ENCODE peak calls at places on chromosomes 5 and 9, in eight cellular contexts. G is breast epithelium, B is H1, V is RWPE2, S is ovary, E is A549, X is heart right ventricle, A is IMR-90. Q is an unnamed sample.
A peak's percentile ranks its signal among the peaks of the same experiment; 100 is the strongest.

GRCh38 chr9:32665101-32665500 is 29.6 kb upstream of the TAF1L start:
- DNase-seq in G (no peak), B (no peak), V (peak; percentile 65), S (no peak), E (no peak), X (no peak), A (peak; percentile 42), Q (no peak)

GRCh38 chr5:5105531-5105930 is 34.6 kb upstream of the ADAMTS16 start:
- DNase-seq in G (no peak), B (no peak), V (no peak), S (no peak), E (no peak), X (no peak), A (no peak), Q (no peak)

GRCh38 chr5:123717139-123717538 is 205.2 kb downstream of the CSNK1G3 start:
- DNase-seq in G (no peak), B (no peak), V (no peak), S (no peak), E (no peak), X (no peak), A (peak; percentile 85), Q (no peak)

GRCh38 chr9:76654575-76654974 is 109.7 kb upstream of the PCA3 start:
- DNase-seq in G (no peak), B (no peak), V (no peak), S (no peak), E (no peak), X (no peak), A (peak; percentile 97), Q (no peak)

GRCh38 chr5:57394421-57395210 is 88.0 kb downstream of the ACTBL2 start:
- DNase-seq in G (no peak), B (no peak), V (no peak), S (no peak), E (no peak), X (no peak), A (no peak), Q (no peak)

GRCh38 chr5:165242701-165243100 is 1737.3 kb downstream of the MAT2B start:
- DNase-seq in G (no peak), B (no peak), V (no peak), S (no peak), E (no peak), X (no peak), A (no peak), Q (no peak)

GRCh38 chr5:154107729-154108128 is 69.0 kb downstream of the MFAP3 start:
- DNase-seq in G (no peak), B (peak; percentile 15), V (no peak), S (no peak), E (no peak), X (no peak), A (no peak), Q (peak; percentile 34)

GRCh38 chr9:126160067-126160853 is 166.4 kb upstream of the MVB12B start:
- DNase-seq in G (no peak), B (no peak), V (no peak), S (no peak), E (no peak), X (no peak), A (no peak), Q (no peak)

GRCh38 chr9:136902259-136902821 is 16.0 kb downstream of the TRAF2 start:
- DNase-seq in G (peak; percentile 77), B (no peak), V (peak; percentile 66), S (no peak), E (peak; percentile 97), X (peak; percentile 85), A (peak; percentile 86), Q (no peak)

GRCh38 chr9:112762726-112763518 is 12.4 kb downstream of the SNX30 start:
- DNase-seq in G (no peak), B (no peak), V (no peak), S (no peak), E (no peak), X (no peak), A (no peak), Q (no peak)

GRCh38 chr5:17838506-17838905 is 204.2 kb downstream of the TAF11L14 start:
- DNase-seq in G (no peak), B (no peak), V (no peak), S (no peak), E (no peak), X (no peak), A (no peak), Q (no peak)

GRCh38 chr5:160567031-160567705 is 145.5 kb downstream of the PTTG1 start:
- DNase-seq in G (no peak), B (no peak), V (no peak), S (no peak), E (no peak), X (no peak), A (no peak), Q (no peak)

GRCh38 chr5:162786234-162786633 is 651.2 kb upstream of the CCNG1 start:
- DNase-seq in G (no peak), B (no peak), V (no peak), S (no peak), E (no peak), X (no peak), A (no peak), Q (peak; percentile 1)

GRCh38 chr9:37149646-37150308 is 29.4 kb downstream of the ZCCHC7 start:
- DNase-seq in G (no peak), B (no peak), V (no peak), S (no peak), E (no peak), X (no peak), A (no peak), Q (peak; percentile 87)

GRCh38 chr5:39063037-39063436 is 11.2 kb downstream of the RICTOR start:
- DNase-seq in G (no peak), B (no peak), V (no peak), S (no peak), E (no peak), X (no peak), A (no peak), Q (no peak)

GRCh38 chr9:135046156-135047025 is 41.1 kb upstream of the OLFM1 start:
- DNase-seq in G (no peak), B (no peak), V (no peak), S (no peak), E (no peak), X (no peak), A (no peak), Q (no peak)

DNA sequence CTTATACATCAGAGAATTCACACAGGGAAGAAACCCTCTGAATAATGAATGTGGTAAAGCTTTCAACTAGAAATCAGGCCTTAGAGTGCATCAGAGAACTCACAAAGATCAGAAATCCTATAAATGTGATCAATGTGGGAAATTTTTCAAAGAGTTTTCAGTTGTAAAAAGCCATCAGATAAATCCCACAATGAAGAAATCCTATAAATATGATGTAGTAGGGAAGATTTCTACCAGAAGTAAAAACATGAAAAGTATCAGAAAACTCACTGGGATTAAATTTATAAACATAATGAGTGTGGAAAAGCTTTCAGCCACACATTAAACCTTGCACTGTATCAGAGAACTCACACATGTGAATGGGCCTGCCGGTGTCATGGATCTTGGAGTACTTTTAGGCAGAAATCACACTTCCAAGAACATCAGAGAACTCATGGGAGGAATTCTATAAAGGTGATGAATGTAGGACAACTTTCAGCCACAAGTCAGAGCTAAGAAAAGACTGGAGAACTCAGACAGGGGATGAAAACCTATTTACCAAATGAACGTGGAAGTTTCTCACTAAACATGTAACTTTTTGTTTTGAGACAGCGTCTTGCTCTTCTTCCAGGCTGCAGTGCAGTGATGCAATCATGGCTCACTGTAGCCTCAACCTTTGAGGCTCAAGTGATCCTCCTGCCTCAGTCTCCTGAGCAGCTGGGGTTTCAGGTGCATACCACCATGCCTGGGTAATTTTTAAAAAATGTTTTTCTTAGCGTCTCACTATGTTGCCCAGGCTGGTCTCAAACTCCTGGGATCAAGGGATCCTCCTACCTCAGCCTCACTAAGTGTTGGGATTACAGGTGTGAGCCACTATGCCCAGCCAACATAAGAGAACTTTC is 39.5 kb downstream of the ZNF510 start:
- DNase-seq in G (no peak), B (no peak), V (no peak), S (no peak), E (no peak), X (no peak), A (no peak), Q (no peak)
- H3K9me3 ChIP-seq in G (peaks cover 67% of the 10 kb centered on the region), B (peaks cover 59% of the 10 kb centered on the region), V (peaks cover 10% of the 10 kb centered on the region), S (peaks cover 15% of the 10 kb centered on the region), E (peaks cover 90% of the 10 kb centered on the region), X (peaks cover 31% of the 10 kb centered on the region), A (peaks cover 15% of the 10 kb centered on the region), Q (peaks cover 26% of the 10 kb centered on the region)

GRCh38 chr5:10518352-10518751 is 45.5 kb upstream of the ANKRD33B start:
- DNase-seq in G (no peak), B (no peak), V (no peak), S (no peak), E (no peak), X (no peak), A (peak; percentile 55), Q (no peak)

GRCh38 chr5:10522224-10522611 is 41.7 kb upstream of the ANKRD33B start:
- DNase-seq in G (no peak), B (no peak), V (peak; percentile 36), S (no peak), E (no peak), X (no peak), A (no peak), Q (no peak)

GRCh38 chr5:10519729-10520128 is 44.1 kb upstream of the ANKRD33B start:
- DNase-seq in G (no peak), B (no peak), V (peak; percentile 46), S (no peak), E (no peak), X (no peak), A (no peak), Q (no peak)

GRCh38 chr5:10521466-10522223 is 42.2 kb upstream of the ANKRD33B start:
- DNase-seq in G (no peak), B (no peak), V (peak; percentile 39), S (no peak), E (peak; percentile 40), X (no peak), A (no peak), Q (no peak)

GRCh38 chr5:10520716-10521115 is 43.2 kb upstream of the ANKRD33B start:
- DNase-seq in G (no peak), B (no peak), V (no peak), S (no peak), E (no peak), X (no peak), A (peak; percentile 65), Q (no peak)
- H3K9me3 ChIP-seq in G (no peaks in the 10 kb centered on the region), B (peaks cover 9% of the 10 kb centered on the region), V (no peaks in the 10 kb centered on the region), S (no peaks in the 10 kb centered on the region), E (peaks cover 8% of the 10 kb centered on the region), X (no peaks in the 10 kb centered on the region), A (peaks cover 3% of the 10 kb centered on the region), Q (no peaks in the 10 kb centered on the region)

GRCh38 chr5:110073534-110073933 is 383.8 kb downstream of the MAN2A1 start:
- DNase-seq in G (no peak), B (no peak), V (no peak), S (no peak), E (no peak), X (no peak), A (no peak), Q (no peak)

GRCh38 chr5:110072646-110073045 is 382.9 kb downstream of the MAN2A1 start:
- DNase-seq in G (no peak), B (no peak), V (no peak), S (no peak), E (no peak), X (no peak), A (no peak), Q (no peak)

GRCh38 chr5:110075656-110076055 is 385.9 kb downstream of the MAN2A1 start:
- DNase-seq in G (no peak), B (no peak), V (no peak), S (no peak), E (no peak), X (no peak), A (no peak), Q (no peak)

GRCh38 chr5:110070836-110071235 is 381.1 kb downstream of the MAN2A1 start:
- DNase-seq in G (no peak), B (no peak), V (no peak), S (no peak), E (no peak), X (no peak), A (no peak), Q (no peak)
- H3K9me3 ChIP-seq in G (peaks cover 21% of the 10 kb centered on the region), B (no peaks in the 10 kb centered on the region), V (no peaks in the 10 kb centered on the region), S (no peaks in the 10 kb centered on the region), E (no peaks in the 10 kb centered on the region), X (no peaks in the 10 kb centered on the region), A (peaks cover 10% of the 10 kb centered on the region), Q (no peaks in the 10 kb centered on the region)

GRCh38 chr5:178940569-178941360 is at the start of gene ZNF454:
- DNase-seq in G (peak; percentile 81), B (peak; percentile 69), V (no peak), S (peak; percentile 92), E (no peak), X (peak; percentile 95), A (peak; percentile 62), Q (peak; percentile 84)
- H3K9me3 ChIP-seq in G (peaks cover 69% of the 10 kb centered on the region), B (peaks cover 92% of the 10 kb centered on the region), V (peaks cover 37% of the 10 kb centered on the region), S (peaks cover 11% of the 10 kb centered on the region), E (peaks cover 44% of the 10 kb centered on the region), X (peaks cover 37% of the 10 kb centered on the region), A (peaks cover 66% of the 10 kb centered on the region), Q (peaks cover 21% of the 10 kb centered on the region)